ENCODE peak calls at places on chromosome 6, in seven cellular contexts. P is sigmoid colon, N is A549, F is stomach, U is ovary, D is transverse colon, L is GM12878. V is an unnamed sample.

GRCh38 chr6:37357288-37357687 is 3.5 kb downstream of the RNF8 start:
- DNase-seq in U (no peak), L (no peak), D (no peak), P (no peak), N (no peak), F (no peak), V (no peak)

GRCh38 chr6:109383438-109383940 is 1.2 kb upstream of the CD164 start:
- DNase-seq in F (no peak), L (no peak), U (no peak), D (no peak), N (no peak), P (no peak), V (no peak)

GRCh38 chr6:83884523-83884922 is 25.0 kb downstream of the CYB5R4 start:
- DNase-seq in N (peak; percentile 41), P (no peak), L (peak; percentile 37), F (no peak), D (no peak), U (no peak), V (no peak)

GRCh38 chr6:143745160-143746133 is 67.7 kb downstream of the PHACTR2 start:
- DNase-seq in N (peak; percentile 88), U (peak; percentile 37), F (peak; percentile 57), P (no peak), L (no peak), D (peak; percentile 62), V (no peak)

GRCh38 chr6:70669133-70669532 is 1.4 kb downstream of the SMAP1 start:
- DNase-seq in D (no peak), N (no peak), U (no peak), P (no peak), L (no peak), F (no peak), V (no peak)

GRCh38 chr6:22147983-22148797 is 148.6 kb downstream of the PRL start:
- DNase-seq in D (no peak), N (peak; percentile 27), L (no peak), U (no peak), F (no peak), P (no peak), V (no peak)

GRCh38 chr6:88712243-88712936 is 251.0 kb downstream of the RNGTT start:
- DNase-seq in F (no peak), P (no peak), L (no peak), D (no peak), N (no peak), U (no peak), V (no peak)

GRCh38 chr6:134416501-134417154 is 98.7 kb upstream of the SGK1 start:
- DNase-seq in N (peak; percentile 29), U (no peak), F (no peak), L (no peak), P (no peak), D (no peak), V (no peak)

GRCh38 chr6:12147557-12148316 is 135.6 kb downstream of the HIVEP1 start:
- DNase-seq in F (no peak), D (no peak), N (no peak), U (no peak), P (no peak), L (no peak), V (no peak)

GRCh38 chr6:77829736-77830135 is 176.9 kb downstream of the MEI4 start:
- DNase-seq in L (no peak), U (no peak), N (no peak), P (no peak), D (no peak), F (no peak), V (no peak)

GRCh38 chr6:142481466-142481865 is 179.7 kb downstream of the ADGRG6 start:
- DNase-seq in P (no peak), N (no peak), D (no peak), F (no peak), U (no peak), L (no peak), V (no peak)

GRCh38 chr6:97866616-97867015 is 583.6 kb upstream of the MMS22L start:
- DNase-seq in P (no peak), F (no peak), L (no peak), D (no peak), N (no peak), U (no peak), V (no peak)

GRCh38 chr6:130670142-130670541 is 157.1 kb upstream of the SMLR1 start:
- DNase-seq in N (no peak), D (no peak), P (no peak), U (no peak), F (no peak), L (no peak), V (no peak)

GRCh38 chr6:144315226-144315980 is 30.3 kb downstream of the UTRN start:
- DNase-seq in U (no peak), F (peak; percentile 49), P (no peak), L (no peak), N (no peak), D (no peak), V (no peak)

GRCh38 chr6:126657556-126658129 is 317.7 kb downstream of the CENPW start:
- DNase-seq in D (peak; percentile 11), L (no peak), N (peak; percentile 48), P (no peak), U (no peak), F (no peak), V (no peak)

GRCh38 chr6:16292942-16293341 is 54.6 kb downstream of the GMPR start:
- DNase-seq in U (no peak), N (no peak), P (no peak), F (no peak), D (no peak), L (no peak), V (no peak)

GRCh38 chr6:158161566-158162254 is 6.4 kb downstream of the SERAC1 start:
- DNase-seq in N (no peak), F (no peak), P (no peak), D (peak; percentile 25), L (no peak), U (no peak), V (no peak)

GRCh38 chr6:62286470-62286843 is 432 bp upstream of the KHDRBS2 start:
- DNase-seq in N (no peak), L (no peak), U (no peak), D (no peak), P (no peak), F (no peak), V (no peak)

GRCh38 chr6:99522531-99522930 is 7.3 kb upstream of the USP45 start:
- DNase-seq in D (no peak), N (peak; percentile 68), L (no peak), P (no peak), U (peak; percentile 22), F (no peak), V (no peak)

GRCh38 chr6:151524059-151524458 is 30.2 kb downstream of the CCDC170 start:
- DNase-seq in U (no peak), P (no peak), N (no peak), D (no peak), L (no peak), F (no peak), V (no peak)

GRCh38 chr6:121965739-121966138 is 433.7 kb upstream of the HSF2 start:
- DNase-seq in L (no peak), P (no peak), F (no peak), D (no peak), N (no peak), U (no peak), V (no peak)

GRCh38 chr6:84353459-84354423 is 126.3 kb upstream of the CEP162 start:
- DNase-seq in L (no peak), U (no peak), D (no peak), F (no peak), N (no peak), P (no peak), V (no peak)

GRCh38 chr6:5087389-5087788 is 2.2 kb downstream of the PPP1R3G start:
- DNase-seq in L (no peak), D (peak; percentile 27), P (no peak), F (no peak), U (no peak), N (no peak), V (no peak)

GRCh38 chr6:158384671-158385110 is 72.4 kb downstream of the TULP4 start:
- DNase-seq in U (no peak), P (no peak), D (no peak), N (no peak), L (no peak), F (no peak), V (no peak)

GRCh38 chr6:110357696-110358535 is at the start of gene METTL24:
- DNase-seq in P (no peak), F (peak; percentile 27), D (no peak), L (no peak), N (no peak), U (peak; percentile 58), V (no peak)

DNA sequence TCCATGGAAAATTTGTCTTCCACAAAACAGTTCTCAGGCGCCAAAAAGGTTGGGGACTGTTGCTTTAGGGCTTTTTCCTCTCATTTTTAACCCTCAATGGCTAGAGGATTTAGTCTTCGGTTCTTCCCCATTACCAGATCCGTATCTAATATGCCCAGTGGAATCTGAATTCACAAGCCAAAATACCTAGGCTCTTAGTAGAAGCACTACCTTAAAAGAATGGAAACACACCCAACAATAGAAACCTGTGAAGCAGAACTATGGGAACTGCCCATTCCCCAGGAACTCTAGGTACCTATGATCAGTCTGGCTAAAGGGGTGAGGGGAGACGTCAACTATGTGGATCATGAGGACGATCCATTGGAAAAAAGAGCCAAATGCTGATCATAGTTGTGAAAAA is 3.1 kb downstream of the TREML4 start:
- DNase-seq in D (no peak), U (no peak), N (no peak), P (no peak), L (no peak), F (no peak), V (no peak)
- TF ChIP-seq EP300 in D (no peak), U (no peak), N (no peak), P (no peak), L (no peak), F (no peak), V (no peak)

GRCh38 chr6:91994787-91995186 is 1407.9 kb upstream of the MAP3K7 start:
- DNase-seq in P (no peak), F (no peak), D (no peak), N (no peak), L (no peak), U (no peak), V (no peak)
- TF ChIP-seq POLR2A in P (no peak), F (no peak), D (no peak), N (no peak), L (no peak), U (no peak), V (no peak)

GRCh38 chr6:30686908-30687658 is 638 bp upstream of the PPP1R18 start:
- DNase-seq in U (peak; percentile 93), N (peak; percentile 85), D (peak; percentile 90), P (peak; percentile 98), L (peak; percentile 94), F (peak; percentile 76), V (peak; percentile 89)
- TF ChIP-seq EP300 in U (peak; percentile 35), N (no peak), D (peak; percentile 60), P (no peak), L (peak; percentile 91), F (peak; percentile 54), V (peak; percentile 95)

GRCh38 chr6:132728616-132729015 is 14.8 kb upstream of the VNN1 start:
- DNase-seq in N (peak; percentile 11), D (no peak), P (no peak), L (no peak), U (no peak), F (no peak), V (no peak)

GRCh38 chr6:132733814-132734213 is 20.0 kb upstream of the VNN1 start:
- DNase-seq in N (no peak), L (no peak), U (no peak), P (no peak), F (no peak), D (no peak), V (no peak)

GRCh38 chr6:132733288-132733687 is 19.4 kb upstream of the VNN1 start:
- DNase-seq in U (no peak), D (no peak), P (no peak), L (no peak), N (no peak), F (no peak), V (no peak)

GRCh38 chr6:132731086-132731485 is 17.2 kb upstream of the VNN1 start:
- DNase-seq in D (no peak), L (no peak), P (no peak), U (no peak), F (no peak), N (no peak), V (no peak)

GRCh38 chr6:132730560-132730959 is 16.7 kb upstream of the VNN1 start:
- DNase-seq in D (no peak), U (no peak), F (no peak), L (no peak), P (no peak), N (peak; percentile 62), V (no peak)
- TF ChIP-seq POLR2A in D (no peak), U (no peak), F (no peak), L (no peak), P (no peak), N (no peak), V (no peak)